ENCODE peak calls at places on chromosomes 5 and 9, in ten cellular contexts. L is BE2C; W is AG20443; K is HT-29; R is GM13976; Z is activated CD8-positive, alpha-beta memory T cell treated with anti-CD3 and anti-CD28 coated beads, Interleukin-2, amount 10 ng/mL, durations not matched to agents 7 days and 5 days; T is gastrocnemius medialis; M is GM12891; X is EH; V is GM03348. J is an unnamed sample.

GRCh38 chr9:93427655-93428379 is 23.7 kb upstream of the FAM120A start:
- DNase-seq in R (no peak), V (no peak), X (no peak), L (peak), K (peak), M (no peak), Z (no peak), W (no peak), T (no peak), J (peak)

GRCh38 chr9:106921989-106922388 is 59.0 kb downstream of the ZNF462 start:
- DNase-seq in W (no peak), X (no peak), R (no peak), L (no peak), M (no peak), Z (no peak), K (no peak), V (peak), T (no peak), J (no peak)

GRCh38 chr9:124795881-124796415 is 19.0 kb downstream of the OLFML2A start:
- DNase-seq in R (no peak), W (no peak), K (no peak), M (no peak), T (no peak), L (no peak), V (no peak), Z (no peak), X (peak), J (no peak)

GRCh38 chr5:115542076-115542475 is 2.5 kb downstream of the FEM1C start:
- DNase-seq in X (no peak), W (no peak), R (no peak), L (no peak), M (no peak), T (no peak), Z (no peak), K (peak), V (no peak), J (no peak)

GRCh38 chr5:156406023-156406422 is 79.1 kb downstream of the SGCD start:
- DNase-seq in Z (no peak), R (no peak), V (no peak), M (no peak), W (no peak), K (no peak), X (peak), L (no peak), T (no peak), J (no peak)

GRCh38 chr5:76065258-76065657 is 17.9 kb upstream of the SV2C start:
- DNase-seq in T (no peak), R (no peak), X (no peak), K (no peak), L (no peak), M (no peak), W (no peak), Z (no peak), V (no peak), J (no peak)

GRCh38 chr9:112046181-112046580 is 128.9 kb downstream of the SUSD1 start:
- DNase-seq in K (no peak), V (peak), M (no peak), T (no peak), R (no peak), Z (no peak), X (peak), L (no peak), W (peak), J (no peak)

GRCh38 chr9:105243015-105243686 is 1.3 kb upstream of the SLC44A1 start:
- DNase-seq in V (peak), T (no peak), M (no peak), W (peak), L (no peak), K (no peak), Z (no peak), X (peak), R (no peak), J (no peak)

GRCh38 chr9:133977421-133978201 is 14.5 kb downstream of the VAV2 start:
- DNase-seq in K (no peak), R (no peak), T (no peak), L (no peak), M (no peak), X (no peak), V (no peak), W (no peak), Z (no peak), J (no peak)

J was measured in NCI-H1930.